ENCODE peak calls at places on chromosomes 1 and 21, in five cellular contexts. A is Karpas-422, W is kidney glomerular epithelial cell, P is uterus, H is left cardiac atrium. F is an unnamed sample.

GRCh38 chr1:201892211-201892610 is 3.5 kb downstream of the SHISA4 start:
- DNase-seq in W (no peak), P (no peak), H (no peak), A (no peak), F (no peak)

GRCh38 chr1:200708769-200709168 is 29.9 kb upstream of the CAMSAP2 start:
- DNase-seq in H (no peak), W (peak; percentile 52), A (no peak), P (no peak), F (no peak)

GRCh38 chr1:183139281-183139942 is 46.7 kb upstream of the LAMC2 start:
- DNase-seq in H (no peak), A (no peak), W (peak; percentile 36), P (no peak), F (peak; percentile 80)

GRCh38 chr21:35395728-35396127 is 346.6 kb upstream of the RUNX1 start:
- DNase-seq in W (no peak), H (no peak), P (no peak), A (no peak), F (peak; percentile 68)

GRCh38 chr1:59232209-59232608 is 64.7 kb upstream of the FGGY start:
- DNase-seq in P (no peak), H (no peak), W (no peak), A (no peak), F (no peak)

GRCh38 chr1:160032165-160032827 is 506 bp upstream of the PIGM start:
- DNase-seq in P (no peak), H (no peak), A (peak; percentile 56), W (peak; percentile 54), F (no peak)

GRCh38 chr1:220451541-220451940 is 76.4 kb upstream of the MARK1 start:
- DNase-seq in H (no peak), P (no peak), A (no peak), W (no peak), F (no peak)

GRCh38 chr1:62599044-62599443 is 1.7 kb downstream of the ANGPTL3 start:
- DNase-seq in W (no peak), A (no peak), P (no peak), H (no peak), F (peak; percentile 49)

GRCh38 chr1:241109039-241109438 is 248.0 kb downstream of the RGS7 start:
- DNase-seq in H (no peak), P (no peak), A (no peak), W (no peak), F (no peak)

GRCh38 chr1:230849451-230850194 is 18.7 kb downstream of the C1orf198 start:
- DNase-seq in H (peak; percentile 84), W (peak; percentile 94), P (peak; percentile 69), A (no peak), F (peak; percentile 90)

GRCh38 chr1:159089184-159089791 is 12.7 kb upstream of the AIM2 start:
- DNase-seq in P (no peak), H (no peak), W (no peak), A (peak; percentile 79), F (no peak)

GRCh38 chr1:203039609-203040517 is 13.6 kb downstream of the PPFIA4 start:
- DNase-seq in A (peak; percentile 86), P (no peak), W (no peak), H (no peak), F (no peak)

GRCh38 chr1:86138746-86139145 is 17.8 kb downstream of the COL24A1 start:
- DNase-seq in H (no peak), P (no peak), W (no peak), A (no peak), F (no peak)

GRCh38 chr1:109750241-109750882 is 9.5 kb upstream of the GSTM3 start:
- DNase-seq in W (no peak), H (no peak), P (no peak), A (no peak), F (no peak)

GRCh38 chr21:21232320-21232719 is 234.1 kb downstream of the NCAM2 start:
- DNase-seq in A (peak; percentile 53), H (no peak), P (no peak), W (peak; percentile 11), F (no peak)

GRCh38 chr1:237013608-237014007 is 9.4 kb upstream of the MT1HL1 start:
- DNase-seq in P (no peak), W (no peak), H (no peak), A (no peak), F (no peak)

GRCh38 chr1:185574139-185574835 is 159.9 kb upstream of the HMCN1 start:
- DNase-seq in P (no peak), A (no peak), W (peak; percentile 75), H (no peak), F (no peak)

GRCh38 chr1:40386796-40387195 is 13.3 kb downstream of the SMAP2 start:
- DNase-seq in A (no peak), P (no peak), W (no peak), H (no peak), F (no peak)